ENCODE peak calls at places on chromosomes 6 and 20, in eight cellular contexts. Z is heart left ventricle, I is ascending aorta, R is retinal pigment epithelial cell, G is astrocyte of the cerebellum, N is lung, D is H9, H is endodermal cell. Q is an unnamed sample.

GRCh38 chr6:87574237-87574636 is 15.6 kb downstream of the RARS2 start:
- DNase-seq in Z (no peak), I (no peak), R (no peak), G (no peak), N (no peak), D (no peak), H (no peak), Q (no peak)

GRCh38 chr6:116531675-116532570 is 13.6 kb downstream of the TRAPPC3L start:
- DNase-seq in Z (peak), I (no peak), R (no peak), G (peak), N (peak), D (peak), H (peak), Q (peak)

GRCh38 chr20:58815448-58815847 is 35.3 kb downstream of the GNAS-AS1 start:
- DNase-seq in Z (no peak), I (no peak), R (no peak), G (no peak), N (no peak), D (no peak), H (no peak), Q (no peak)

GRCh38 chr20:63472159-63472811 is at the start of gene KCNQ2:
- DNase-seq in Z (no peak), I (no peak), R (no peak), G (no peak), N (no peak), D (peak), H (peak), Q (no peak)

GRCh38 chr6:158290659-158291058 is 21.6 kb upstream of the TULP4 start:
- DNase-seq in Z (no peak), I (no peak), R (no peak), G (no peak), N (no peak), D (no peak), H (no peak), Q (peak)

GRCh38 chr20:57794600-57795346 is 85.0 kb upstream of the PMEPA1 start:
- DNase-seq in Z (no peak), I (no peak), R (no peak), G (peak), N (no peak), D (no peak), H (no peak), Q (no peak)

GRCh38 chr20:16263582-16263981 is 309.7 kb downstream of the KIF16B start:
- DNase-seq in Z (no peak), I (no peak), R (no peak), G (no peak), N (no peak), D (no peak), H (no peak), Q (no peak)

GRCh38 chr6:106910999-106911949 is 63.3 kb downstream of the CD24 start:
- DNase-seq in Z (no peak), I (no peak), R (no peak), G (no peak), N (no peak), D (no peak), H (no peak), Q (no peak)

GRCh38 chr6:4185419-4185818 is 50.0 kb upstream of the ECI2 start:
- DNase-seq in Z (no peak), I (no peak), R (no peak), G (no peak), N (no peak), D (no peak), H (no peak), Q (no peak)

GRCh38 chr6:56916849-56917551 is 37.9 kb upstream of the BEND6 start:
- DNase-seq in Z (no peak), I (no peak), R (no peak), G (peak), N (no peak), D (no peak), H (no peak), Q (no peak)

GRCh38 chr20:55744896-55745295 is 260.4 kb downstream of the CBLN4 start:
- DNase-seq in Z (no peak), I (no peak), R (no peak), G (no peak), N (no peak), D (no peak), H (no peak), Q (no peak)

GRCh38 chr6:137738197-137738596 is 128.9 kb upstream of the TNFAIP3 start:
- DNase-seq in Z (no peak), I (no peak), R (peak), G (peak), N (no peak), D (no peak), H (no peak), Q (no peak)

GRCh38 chr6:169240591-169241390 is 12.9 kb downstream of the THBS2 start:
- DNase-seq in Z (no peak), I (no peak), R (no peak), G (no peak), N (no peak), D (no peak), H (no peak), Q (no peak)

GRCh38 chr6:154318711-154319110 is 37.9 kb downstream of the IPCEF1 start:
- DNase-seq in Z (no peak), I (no peak), R (no peak), G (no peak), N (no peak), D (no peak), H (no peak), Q (no peak)

GRCh38 chr20:61959301-61959700 is 106.4 kb downstream of the TAF4 start:
- DNase-seq in Z (no peak), I (no peak), R (no peak), G (no peak), N (no peak), D (peak), H (peak), Q (no peak)

GRCh38 chr6:154466139-154466538 is 44.3 kb downstream of the CNKSR3 start:
- DNase-seq in Z (no peak), I (no peak), R (no peak), G (no peak), N (no peak), D (no peak), H (no peak), Q (no peak)

GRCh38 chr20:40673442-40673841 is 15.6 kb downstream of the MAFB start:
- DNase-seq in Z (no peak), I (no peak), R (no peak), G (no peak), N (no peak), D (no peak), H (peak), Q (no peak)

GRCh38 chr20:58662142-58662473 is 11.0 kb downstream of the STX16 start:
- DNase-seq in Z (no peak), I (no peak), R (no peak), G (no peak), N (no peak), D (no peak), H (no peak), Q (no peak)

GRCh38 chr6:164216839-164217238 is 802.3 kb downstream of the QKI start:
- DNase-seq in Z (peak), I (no peak), R (no peak), G (no peak), N (no peak), D (no peak), H (no peak), Q (no peak)

GRCh38 chr6:164214066-164214465 is 799.5 kb downstream of the QKI start:
- DNase-seq in Z (no peak), I (no peak), R (no peak), G (no peak), N (no peak), D (no peak), H (no peak), Q (no peak)

GRCh38 chr6:164216368-164216767 is 801.9 kb downstream of the QKI start:
- DNase-seq in Z (no peak), I (no peak), R (no peak), G (no peak), N (no peak), D (no peak), H (no peak), Q (no peak)
- TF ChIP-seq CTCF in Z (no peak), I (no peak), R (no peak), G (no peak), N (no peak), D (no peak), H (no peak), Q (no peak)

DNA sequence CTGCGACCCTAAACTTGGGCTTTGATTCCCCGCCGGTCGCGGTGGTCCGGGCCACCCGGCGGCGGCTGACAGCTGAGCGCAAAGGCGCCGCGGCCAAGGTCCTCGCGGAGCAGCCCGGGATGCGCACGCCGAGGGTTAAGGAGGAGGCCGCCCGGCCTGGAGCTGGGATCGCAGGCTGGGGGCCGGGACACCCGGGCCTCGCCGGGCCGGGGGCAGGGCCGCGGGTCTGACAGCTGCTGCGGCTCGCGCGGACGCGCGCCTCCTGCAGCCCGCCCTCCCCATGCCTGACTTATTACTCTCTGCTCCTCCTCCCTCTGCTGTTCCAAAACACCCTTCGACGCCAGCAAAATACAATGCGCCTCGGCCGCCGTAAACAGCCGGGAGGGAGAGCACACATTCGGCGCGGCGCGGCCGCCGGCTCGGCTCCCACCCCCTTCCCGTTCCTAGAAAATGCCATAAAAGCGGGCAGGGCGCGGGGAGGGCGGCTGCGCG is 743 bp downstream of the BACH2 start:
- DNase-seq in Z (peak), I (no peak), R (no peak), G (peak), N (peak), D (peak), H (peak), Q (peak)
- TF ChIP-seq CTCF in Z (peak), I (no peak), R (peak), G (no peak), N (no peak), D (no peak), H (peak), Q (no peak)

DNA sequence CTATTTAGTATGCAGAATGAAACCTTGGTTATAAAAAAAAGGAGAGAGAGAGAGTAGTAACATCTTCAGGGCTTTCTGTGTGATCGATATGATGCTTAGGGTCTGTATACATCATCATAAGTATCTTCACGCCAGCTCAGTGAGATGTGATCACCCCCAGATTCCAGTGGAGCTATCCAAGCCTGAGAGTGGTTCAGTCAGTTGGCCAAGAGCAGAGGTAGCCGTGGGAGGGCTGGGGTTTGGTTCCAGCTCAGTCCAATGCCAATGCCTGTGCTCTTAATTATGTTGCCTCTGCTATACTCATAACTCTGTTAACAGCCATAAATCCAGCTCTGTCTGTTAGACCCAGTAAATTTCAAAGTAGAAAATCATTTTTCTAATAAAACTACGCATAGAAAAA is 8.7 kb downstream of the CD83 start:
- DNase-seq in Z (no peak), I (no peak), R (no peak), G (peak), N (no peak), D (no peak), H (no peak), Q (no peak)
- TF ChIP-seq CTCF in Z (no peak), I (no peak), R (no peak), G (no peak), N (no peak), D (no peak), H (no peak), Q (no peak)

GRCh38 chr6:101113468-101114260 is 232.5 kb upstream of the ASCC3 start:
- DNase-seq in Z (no peak), I (no peak), R (no peak), G (no peak), N (no peak), D (no peak), H (no peak), Q (no peak)

GRCh38 chr6:101114703-101115102 is 233.6 kb upstream of the ASCC3 start:
- DNase-seq in Z (no peak), I (no peak), R (peak), G (peak), N (no peak), D (no peak), H (no peak), Q (no peak)

GRCh38 chr6:101117397-101118185 is 236.5 kb upstream of the ASCC3 start:
- DNase-seq in Z (no peak), I (no peak), R (no peak), G (no peak), N (no peak), D (peak), H (peak), Q (no peak)

GRCh38 chr6:101120747-101121146 is 239.6 kb upstream of the ASCC3 start:
- DNase-seq in Z (no peak), I (no peak), R (no peak), G (no peak), N (no peak), D (no peak), H (no peak), Q (no peak)

DNA sequence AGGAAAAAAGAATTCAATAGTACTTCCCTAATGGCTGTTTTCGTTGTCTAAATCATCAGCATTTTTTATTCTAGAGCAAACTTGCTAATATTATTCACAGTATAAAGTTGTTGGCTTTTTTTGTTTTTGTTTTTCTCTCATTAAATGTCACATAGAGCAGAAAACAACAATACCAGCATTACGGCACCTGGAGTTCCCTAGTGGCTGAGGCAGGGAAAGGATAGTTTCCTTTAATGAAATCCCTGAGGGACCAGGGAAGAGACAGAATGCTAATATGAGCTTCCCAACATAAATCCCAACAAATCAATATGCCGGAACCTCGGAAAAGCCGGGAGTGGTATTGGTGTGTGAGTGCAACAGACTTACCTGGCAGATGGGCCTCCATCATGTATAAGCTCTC is 235.2 kb upstream of the ASCC3 start:
- DNase-seq in Z (no peak), I (no peak), R (no peak), G (no peak), N (no peak), D (no peak), H (no peak), Q (no peak)
- TF ChIP-seq CTCF in Z (no peak), I (no peak), R (no peak), G (no peak), N (no peak), D (peak), H (peak), Q (no peak)